ENCODE peak calls at places on chromosomes 16 and 17, in seven cellular contexts. Y is H1, B is IMR-90, A is mesendoderm, O is neuronal stem cell, E is mesenchymal stem cell, Q is H9. L is an unnamed sample.

GRCh38 chr17:36629252-36629847 is 28.0 kb downstream of the MRM1 start:
- DNase-seq in Y (peak), B (peak), A (peak), O (peak), E (peak), Q (peak), L (peak)

GRCh38 chr16:50666658-50667496 is 14.2 kb downstream of the SNX20 start:
- DNase-seq in Y (no peak), B (no peak), A (no peak), O (no peak), E (no peak), Q (peak), L (no peak)

GRCh38 chr16:79053577-79053976 is 547.0 kb downstream of the MAF start:
- DNase-seq in Y (peak), B (no peak), A (no peak), O (no peak), E (no peak), Q (no peak), L (no peak)

GRCh38 chr16:75860654-75861053 is 134.4 kb upstream of the CPHXL start:
- DNase-seq in Y (no peak), B (no peak), A (peak), O (peak), E (no peak), Q (no peak), L (no peak)

GRCh38 chr17:55996826-55997225 is 156.4 kb upstream of the ANKFN1 start:
- DNase-seq in Y (no peak), B (peak), A (no peak), O (no peak), E (no peak), Q (no peak), L (no peak)

GRCh38 chr16:87657621-87658192 is 55.4 kb downstream of the JPH3 start:
- DNase-seq in Y (peak), B (no peak), A (peak), O (no peak), E (no peak), Q (peak), L (no peak)

GRCh38 chr17:47315451-47316266 is 8.1 kb upstream of the EFCAB13 start:
- DNase-seq in Y (no peak), B (peak), A (peak), O (peak), E (peak), Q (no peak), L (peak)

GRCh38 chr17:82551779-82552457 is 32.4 kb downstream of the FOXK2 start:
- DNase-seq in Y (no peak), B (peak), A (peak), O (no peak), E (peak), Q (peak), L (peak)

GRCh38 chr17:5759501-5759925 is 175.2 kb upstream of the NLRP1 start:
- DNase-seq in Y (no peak), B (no peak), A (no peak), O (no peak), E (no peak), Q (no peak), L (no peak)

GRCh38 chr17:57993471-57994365 is 5.7 kb upstream of the VEZF1 start:
- DNase-seq in Y (no peak), B (no peak), A (no peak), O (peak), E (no peak), Q (no peak), L (no peak)

GRCh38 chr17:50708050-50709000 is 611 bp upstream of the ANKRD40 start:
- DNase-seq in Y (no peak), B (no peak), A (no peak), O (no peak), E (peak), Q (no peak), L (no peak)

GRCh38 chr17:7889166-7889584 is 586 bp downstream of the CHD3 start:
- DNase-seq in Y (no peak), B (peak), A (peak), O (peak), E (peak), Q (peak), L (peak)

GRCh38 chr17:81741594-81742452 is 29.7 kb downstream of the SLC25A10 start:
- DNase-seq in Y (no peak), B (no peak), A (no peak), O (no peak), E (peak), Q (no peak), L (no peak)

GRCh38 chr17:44348988-44349364 is 3.9 kb downstream of the GRN start:
- DNase-seq in Y (no peak), B (no peak), A (no peak), O (no peak), E (no peak), Q (no peak), L (no peak)

GRCh38 chr17:44346064-44346844 is 1.2 kb downstream of the GRN start:
- DNase-seq in Y (no peak), B (no peak), A (no peak), O (no peak), E (no peak), Q (peak), L (no peak)

GRCh38 chr17:44349553-44350070 is 4.5 kb downstream of the GRN start:
- DNase-seq in Y (no peak), B (no peak), A (no peak), O (no peak), E (no peak), Q (no peak), L (no peak)

GRCh38 chr17:44350733-44351226 is 5.7 kb downstream of the GRN start:
- DNase-seq in Y (no peak), B (peak), A (peak), O (peak), E (peak), Q (peak), L (peak)

DNA sequence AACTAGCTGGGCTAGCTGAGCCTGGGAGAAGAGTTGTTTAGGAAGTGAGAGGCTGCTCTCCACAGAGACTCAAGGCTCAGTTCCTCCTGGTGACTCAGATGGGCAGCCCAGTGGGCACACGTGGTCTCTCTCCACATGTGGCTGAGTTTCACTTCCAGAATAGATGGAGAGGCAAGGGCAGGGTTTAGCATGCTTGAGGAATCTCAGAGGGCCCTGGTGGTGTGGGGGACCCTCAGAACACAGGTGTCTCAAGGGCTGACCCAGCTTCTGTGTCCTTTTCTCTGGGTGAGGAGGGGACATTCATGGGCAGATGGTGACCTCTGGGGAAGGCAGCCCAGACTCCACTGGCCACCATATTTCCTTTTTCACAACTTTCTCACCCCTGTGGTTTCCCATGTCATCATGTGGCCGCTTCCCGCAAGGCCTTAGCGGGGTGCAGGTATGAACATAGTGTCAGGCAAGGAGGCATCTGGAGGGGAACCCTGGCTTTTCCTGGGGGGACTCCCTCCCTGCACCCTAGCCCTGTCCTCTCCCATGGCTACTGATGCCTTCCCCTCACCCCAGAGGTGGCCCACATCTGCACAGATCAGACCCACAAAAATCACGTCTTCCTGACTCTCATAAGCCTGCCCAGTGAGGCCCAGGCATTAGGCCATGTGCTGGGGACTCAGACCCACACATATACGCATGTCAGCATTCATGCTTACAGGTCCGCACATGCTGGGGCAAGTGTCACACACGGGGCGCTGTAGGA is 3.3 kb downstream of the GRN start:
- DNase-seq in Y (no peak), B (peak), A (no peak), O (no peak), E (peak), Q (no peak), L (peak)
- H3K23ac ChIP-seq in Y (no peak), B (no peak), A (no peak), O (no peak), E (no peak), Q (no peak), L (no peak)

GRCh38 chr17:40659909-40660308 is 5.1 kb downstream of the KRT222 start:
- DNase-seq in Y (no peak), B (no peak), A (no peak), O (no peak), E (no peak), Q (no peak), L (no peak)
- H4K8ac ChIP-seq in Y (no peak), B (no peak), A (no peak), O (no peak), E (no peak), Q (no peak), L (no peak)

GRCh38 chr17:79544142-79544914 is 66.5 kb downstream of the RBFOX3 start:
- DNase-seq in Y (no peak), B (no peak), A (no peak), O (no peak), E (no peak), Q (no peak), L (no peak)
- H3K23ac ChIP-seq in Y (no peak), B (no peak), A (no peak), O (peak), E (no peak), Q (no peak), L (no peak)

GRCh38 chr16:24418729-24419128 is 120.6 kb upstream of the RBBP6 start:
- DNase-seq in Y (no peak), B (no peak), A (peak), O (no peak), E (no peak), Q (no peak), L (no peak)
- H4K8ac ChIP-seq in Y (no peak), B (no peak), A (no peak), O (no peak), E (no peak), Q (no peak), L (no peak)

L was measured in trophoblast cell.